ENCODE peak calls at places on chromosomes 4 and X, in seven cellular contexts. V, J, I, Z, G, B and Q are unnamed samples.
A peak's percentile ranks its signal among the peaks of the same experiment; 100 is the strongest.

GRCh38 chr4:8615921-8616787 is 23.6 kb downstream of the CPZ start:
- DNase-seq in V (no peak), J (no peak), I (no peak), Z (no peak), G (peak; percentile 30), B (no peak), Q (no peak)

GRCh38 chrX:41148553-41148952 is 63.3 kb downstream of the USP9X start:
- DNase-seq in V (no peak), J (no peak), I (peak; percentile 84), Z (no peak), G (no peak), B (peak; percentile 68), Q (no peak)

GRCh38 chr4:151242305-151242704 is 34.7 kb upstream of the PRSS48 start:
- DNase-seq in V (no peak), J (no peak), I (no peak), Z (no peak), G (no peak), B (no peak), Q (no peak)

GRCh38 chrX:15500497-15500966 is at the start of gene BMX:
- DNase-seq in V (no peak), J (no peak), I (no peak), Z (no peak), G (peak; percentile 48), B (no peak), Q (no peak)

GRCh38 chr4:110163327-110164070 is 34.9 kb downstream of the ELOVL6 start:
- DNase-seq in V (no peak), J (no peak), I (peak; percentile 88), Z (no peak), G (no peak), B (peak; percentile 58), Q (peak; percentile 64)

GRCh38 chrX:134025986-134026731 is 40.8 kb upstream of the GPC3 start:
- DNase-seq in V (no peak), J (peak; percentile 55), I (no peak), Z (no peak), G (no peak), B (no peak), Q (no peak)

GRCh38 chrX:8364369-8365141 is 100.1 kb upstream of the VCX3B start:
- DNase-seq in V (peak; percentile 37), J (peak; percentile 2), I (no peak), Z (no peak), G (no peak), B (no peak), Q (no peak)

GRCh38 chrX:46294234-46294633 is 251.0 kb downstream of the ZNF674 start:
- DNase-seq in V (no peak), J (no peak), I (no peak), Z (no peak), G (no peak), B (peak; percentile 53), Q (no peak)

GRCh38 chrX:144849141-144849540 is 398.2 kb upstream of the SPANXN1 start:
- DNase-seq in V (no peak), J (no peak), I (no peak), Z (no peak), G (no peak), B (no peak), Q (no peak)

GRCh38 chrX:50871922-50872453 is 38.5 kb upstream of the BMP15 start:
- DNase-seq in V (no peak), J (no peak), I (no peak), Z (no peak), G (no peak), B (no peak), Q (no peak)

GRCh38 chr4:4791299-4791798 is 68.1 kb upstream of the MSX1 start:
- DNase-seq in V (no peak), J (no peak), I (peak; percentile 8), Z (no peak), G (no peak), B (peak; percentile 45), Q (no peak)

GRCh38 chrX:101191217-101191750 is 28.3 kb upstream of the DRP2 start:
- DNase-seq in V (peak; percentile 31), J (no peak), I (no peak), Z (no peak), G (no peak), B (no peak), Q (no peak)

GRCh38 chr4:90951037-90951436 is 823.8 kb downstream of the CCSER1 start:
- DNase-seq in V (no peak), J (peak; percentile 36), I (peak; percentile 61), Z (no peak), G (no peak), B (no peak), Q (peak; percentile 66)

GRCh38 chr4:146943691-146944375 is 1.8 kb downstream of the TTC29 start:
- DNase-seq in V (no peak), J (peak; percentile 32), I (no peak), Z (no peak), G (no peak), B (no peak), Q (no peak)

GRCh38 chr4:155609455-155610059 is 57.1 kb upstream of the GUCY1A1 start:
- DNase-seq in V (no peak), J (no peak), I (peak; percentile 41), Z (no peak), G (no peak), B (no peak), Q (no peak)

DNA sequence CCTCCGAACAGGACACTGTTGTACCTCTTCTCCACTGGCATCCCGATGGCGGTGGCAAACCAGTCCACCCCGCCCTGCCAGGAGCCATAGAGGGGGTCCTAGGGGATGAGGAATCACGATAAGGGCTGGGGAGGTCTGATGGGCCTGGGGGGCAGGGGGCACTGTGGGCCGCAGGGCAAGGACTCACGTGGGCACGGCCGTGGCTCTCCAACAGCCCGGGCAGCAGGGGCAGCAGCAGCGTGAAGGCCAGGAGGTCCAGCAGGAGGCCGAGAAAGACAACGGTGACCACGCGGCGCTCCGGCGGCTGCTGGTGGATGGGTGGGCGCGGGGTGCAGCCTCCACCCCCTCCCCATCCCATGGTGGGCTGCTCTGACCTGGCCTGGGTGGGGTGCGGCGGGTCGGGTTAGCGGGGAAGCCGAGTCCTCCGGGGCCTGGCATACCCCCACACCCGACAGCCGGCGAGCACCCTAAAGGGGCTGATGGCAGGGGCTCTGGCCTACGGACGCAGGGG is 29.6 kb downstream of the NOP14 start:
- DNase-seq in V (no peak), J (no peak), I (no peak), Z (no peak), G (no peak), B (no peak), Q (no peak)
- H3K4me1 ChIP-seq in V (peaks cover 85% of the 10 kb centered on the region), J (peaks cover 49% of the 10 kb centered on the region), I (peaks cover 16% of the 10 kb centered on the region), Z (peaks cover 55% of the 10 kb centered on the region), G (peaks cover 58% of the 10 kb centered on the region), B (peaks cover 24% of the 10 kb centered on the region), Q (no peaks in the 10 kb centered on the region)

DNA sequence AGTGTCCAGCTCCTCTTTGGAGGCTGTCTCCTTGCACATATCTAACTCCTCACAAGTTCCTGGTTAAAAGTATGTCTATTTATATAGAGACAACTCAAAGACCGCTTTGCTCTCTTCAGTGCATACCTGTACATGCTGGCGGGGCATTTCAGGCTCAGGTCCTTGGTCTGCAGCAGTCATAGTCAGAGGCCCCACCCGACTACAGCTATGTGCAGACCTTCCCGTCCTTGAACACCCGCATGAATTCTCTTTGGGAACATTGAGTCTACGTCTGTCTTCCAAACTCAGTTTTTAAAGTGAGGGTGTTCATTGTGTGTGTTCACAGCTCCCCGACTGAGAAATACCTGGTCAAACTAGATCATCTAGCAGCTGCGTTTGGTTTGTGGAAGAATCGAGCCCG is 4.2 kb downstream of the BCOR start:
- DNase-seq in V (no peak), J (no peak), I (no peak), Z (no peak), G (no peak), B (no peak), Q (no peak)
- H3K4me3 ChIP-seq in V (peak overlapping the region; percentile 63), J (no peak overlapping the region), I (peak overlapping the region; percentile 86), Z (peak overlapping the region; percentile 37), G (peak overlapping the region; percentile 78), B (peak overlapping the region; percentile 79), Q (no peak overlapping the region)

DNA sequence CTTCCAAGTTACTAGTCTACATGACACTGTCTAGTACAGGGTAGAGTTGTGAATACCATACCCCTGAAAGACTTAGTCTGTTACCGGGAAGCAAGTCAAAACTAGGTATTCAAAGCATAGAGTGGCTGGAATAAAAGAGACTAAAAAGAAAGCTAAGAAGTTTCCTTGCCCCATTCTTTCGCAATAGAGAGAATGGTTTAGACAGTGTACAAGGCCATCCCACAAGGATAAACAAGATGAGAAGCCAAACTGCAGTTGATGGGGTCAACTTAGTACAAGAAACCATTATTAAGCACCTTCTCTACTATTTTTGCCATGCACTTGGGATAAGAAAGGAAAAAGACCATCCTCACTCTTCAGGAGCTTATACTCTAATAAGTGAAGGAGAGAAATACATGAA is 30.3 kb downstream of the AMMECR1 start:
- DNase-seq in V (no peak), J (no peak), I (peak; percentile 62), Z (no peak), G (no peak), B (peak; percentile 51), Q (no peak)
- H3K4me1 ChIP-seq in V (no peaks in the 10 kb centered on the region), J (no peaks in the 10 kb centered on the region), I (peaks cover 15% of the 10 kb centered on the region), Z (no peaks in the 10 kb centered on the region), G (no peaks in the 10 kb centered on the region), B (peaks cover 34% of the 10 kb centered on the region), Q (no peaks in the 10 kb centered on the region)

DNA sequence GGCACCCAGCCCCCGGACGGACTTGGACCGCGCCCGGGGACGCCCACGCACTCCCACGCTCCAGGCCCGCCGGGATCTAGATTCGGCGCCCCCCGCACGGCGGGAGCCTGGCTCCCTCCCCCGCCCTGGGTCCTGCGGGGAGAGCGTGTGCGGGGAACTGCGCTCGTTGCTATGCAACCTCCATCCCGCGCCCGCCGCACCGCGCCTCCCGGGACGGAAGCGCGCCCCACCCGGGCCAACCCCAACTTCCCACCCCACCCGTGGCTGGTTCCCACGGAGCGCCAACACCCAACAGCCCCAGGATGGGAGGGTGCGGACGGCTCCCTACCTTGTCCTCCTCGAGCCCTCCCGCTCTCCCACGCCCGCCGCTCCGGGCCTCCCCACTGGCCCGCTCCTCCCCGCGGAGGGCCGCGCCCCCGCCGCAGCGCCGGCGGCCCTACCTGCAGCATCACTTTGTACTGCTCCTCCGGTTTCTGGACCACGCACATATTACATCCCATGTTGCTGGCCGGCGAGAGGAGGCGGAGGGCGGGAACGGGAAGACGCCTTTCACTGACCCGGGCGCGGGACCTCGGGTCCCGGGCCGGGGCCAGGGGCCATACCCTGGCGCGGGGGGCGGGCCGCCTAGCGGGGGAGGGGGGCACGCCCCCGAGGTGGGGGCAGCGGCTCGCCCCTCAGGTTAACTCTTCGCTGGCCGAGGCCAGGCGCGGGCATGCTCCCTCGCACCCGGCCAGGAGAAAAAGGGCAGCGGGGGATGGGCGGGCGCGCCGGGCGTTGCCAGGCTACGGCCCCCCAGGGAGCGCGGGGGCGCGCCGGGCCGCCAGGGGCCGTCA is at the start of gene PDZD4:
- DNase-seq in V (no peak), J (no peak), I (no peak), Z (no peak), G (no peak), B (peak; percentile 24), Q (no peak)
- H3K4me3 ChIP-seq in V (peak within 1 kb of the TSS; percentile 55), J (no peak within 1 kb of the TSS), I (no peak within 1 kb of the TSS), Z (no peak within 1 kb of the TSS), G (peak within 1 kb of the TSS; percentile 58), B (no peak within 1 kb of the TSS), Q (no peak within 1 kb of the TSS)